ENCODE peak calls at places on chromosomes 3 and 15, in five cellular contexts. L, N, G, W and E are unnamed samples.

GRCh38 chr3:37861540-37862051 is at the start of gene CTDSPL:
- DNase-seq in L (peak; percentile 44), N (peak; percentile 69), G (peak; percentile 60), W (peak; percentile 48), E (peak; percentile 51)

GRCh38 chr15:40342421-40343313 is 1.9 kb upstream of the CCDC9B start:
- DNase-seq in L (peak; percentile 85), N (no peak), G (peak; percentile 65), W (no peak), E (no peak)

GRCh38 chr3:37899711-37900306 is 38.1 kb downstream of the CTDSPL start:
- DNase-seq in L (no peak), N (no peak), G (no peak), W (no peak), E (no peak)

GRCh38 chr3:125004196-125004595 is 51.6 kb downstream of the HEG1 start:
- DNase-seq in L (peak; percentile 56), N (no peak), G (no peak), W (no peak), E (no peak)

GRCh38 chr3:101095703-101096102 is 102.5 kb upstream of the ABI3BP start:
- DNase-seq in L (peak; percentile 23), N (no peak), G (no peak), W (no peak), E (no peak)

GRCh38 chr3:98962189-98962930 is 60.9 kb upstream of the DCBLD2 start:
- DNase-seq in L (peak; percentile 96), N (no peak), G (peak; percentile 84), W (no peak), E (no peak)

GRCh38 chr3:79419222-79419621 is 348.6 kb downstream of the ROBO1 start:
- DNase-seq in L (no peak), N (no peak), G (peak; percentile 54), W (no peak), E (no peak)

GRCh38 chr3:101646726-101647125 is 30.2 kb downstream of the ZBTB11 start:
- DNase-seq in L (peak; percentile 16), N (no peak), G (no peak), W (no peak), E (no peak)

GRCh38 chr3:188123170-188123920 is 30.6 kb upstream of the LPP start:
- DNase-seq in L (peak; percentile 57), N (no peak), G (peak; percentile 9), W (no peak), E (no peak)

GRCh38 chr3:39971450-39972081 is 162.2 kb downstream of the MYRIP start:
- DNase-seq in L (no peak), N (no peak), G (no peak), W (no peak), E (no peak)

GRCh38 chr3:117696871-117697270 is 987.3 kb downstream of the TUSC7 start:
- DNase-seq in L (no peak), N (no peak), G (no peak), W (no peak), E (peak; percentile 15)

GRCh38 chr3:173502983-173503568 is 105.5 kb downstream of the NLGN1 start:
- DNase-seq in L (peak; percentile 35), N (no peak), G (peak; percentile 48), W (no peak), E (no peak)

GRCh38 chr15:61518191-61518950 is 289.3 kb upstream of the RORA start:
- DNase-seq in L (peak; percentile 2), N (no peak), G (no peak), W (peak; percentile 12), E (no peak)

GRCh38 chr3:9204253-9205005 is 45.0 kb downstream of the SRGAP3 start:
- DNase-seq in L (no peak), N (no peak), G (no peak), W (peak; percentile 83), E (peak; percentile 65)

GRCh38 chr3:5274116-5274515 is 86.6 kb downstream of the EDEM1 start:
- DNase-seq in L (no peak), N (no peak), G (no peak), W (no peak), E (no peak)

GRCh38 chr3:59839810-59840515 is 790.1 kb upstream of the CFAP20DC start:
- DNase-seq in L (no peak), N (no peak), G (no peak), W (no peak), E (no peak)

GRCh38 chr15:90564109-90564508 is 34.4 kb downstream of the CRTC3 start:
- DNase-seq in L (no peak), N (no peak), G (no peak), W (no peak), E (no peak)

GRCh38 chr3:53949541-53949940 is 57.9 kb upstream of the SELENOK start:
- DNase-seq in L (no peak), N (no peak), G (no peak), W (no peak), E (no peak)

GRCh38 chr3:179347383-179348194 is at the start of gene MFN1:
- DNase-seq in L (peak; percentile 94), N (peak; percentile 79), G (peak; percentile 95), W (peak; percentile 97), E (peak; percentile 69)

GRCh38 chr3:107987036-107987557 is 103.7 kb downstream of the CD47 start:
- DNase-seq in L (peak; percentile 98), N (no peak), G (peak; percentile 95), W (no peak), E (no peak)

GRCh38 chr15:66839511-66840112 is 137.6 kb downstream of the SMAD6 start:
- DNase-seq in L (peak; percentile 50), N (no peak), G (no peak), W (no peak), E (no peak)

DNA sequence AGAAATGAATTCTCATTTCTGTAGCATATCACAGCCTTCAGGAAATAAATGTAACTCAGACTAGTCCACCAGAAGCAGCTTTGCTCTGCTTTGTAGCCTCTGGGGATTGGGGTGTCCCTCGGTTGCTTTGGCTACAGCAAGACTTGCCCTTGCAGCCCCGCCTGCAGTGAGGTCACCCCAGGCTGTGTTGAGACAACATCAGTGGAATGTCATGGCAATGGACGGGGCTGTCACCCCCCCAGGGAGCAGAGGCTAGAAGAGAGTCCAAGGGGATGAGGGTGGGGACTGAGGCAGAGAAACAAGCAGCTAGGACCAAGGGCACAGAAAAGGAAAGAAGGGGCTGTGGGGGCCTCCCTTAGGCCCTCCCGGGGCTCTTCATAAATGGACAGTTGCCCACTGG is 854 bp downstream of the CLEC3B start:
- DNase-seq in L (peak; percentile 34), N (no peak), G (peak; percentile 67), W (peak; percentile 93), E (no peak)
- H2BK15ac ChIP-seq in L (no peak overlapping the region), N (no peak overlapping the region), G (no peak overlapping the region), W (no peak overlapping the region), E (no peak overlapping the region)

GRCh38 chr3:129944709-129945108 is 29.8 kb upstream of the TRH start:
- DNase-seq in L (no peak), N (no peak), G (no peak), W (no peak), E (no peak)
- H3K27me3 ChIP-seq in L (peaks cover 52% of the 10 kb centered on the region), N (no peaks in the 10 kb centered on the region), G (peaks cover 60% of the 10 kb centered on the region), W (no peaks in the 10 kb centered on the region), E (no peaks in the 10 kb centered on the region)

DNA sequence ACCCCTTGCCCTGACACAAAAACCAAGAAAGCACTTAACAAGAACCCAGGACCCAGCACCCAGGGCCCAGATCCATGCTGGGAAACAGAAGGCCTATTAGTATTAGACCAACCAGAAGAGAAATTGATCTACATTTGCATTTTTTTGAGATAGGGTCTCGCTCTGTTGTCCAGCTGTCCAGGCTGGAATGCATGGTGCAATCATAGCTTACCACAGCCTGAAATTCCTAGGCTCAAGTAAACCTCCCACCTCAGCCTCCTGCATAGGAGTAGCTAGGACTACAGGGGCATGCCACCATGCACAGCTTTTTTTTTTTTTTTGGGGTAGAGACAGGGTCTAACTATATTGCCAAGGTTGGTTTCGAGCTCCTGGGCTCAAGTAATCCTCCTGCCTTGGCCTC is 26.4 kb downstream of the CCDC12 start:
- DNase-seq in L (no peak), N (no peak), G (no peak), W (no peak), E (no peak)
- H3K4me1 ChIP-seq in L (peaks cover 16% of the 10 kb centered on the region), N (peaks cover 5% of the 10 kb centered on the region), G (peaks cover 42% of the 10 kb centered on the region), W (peaks cover 25% of the 10 kb centered on the region), E (peaks cover 3% of the 10 kb centered on the region)

DNA sequence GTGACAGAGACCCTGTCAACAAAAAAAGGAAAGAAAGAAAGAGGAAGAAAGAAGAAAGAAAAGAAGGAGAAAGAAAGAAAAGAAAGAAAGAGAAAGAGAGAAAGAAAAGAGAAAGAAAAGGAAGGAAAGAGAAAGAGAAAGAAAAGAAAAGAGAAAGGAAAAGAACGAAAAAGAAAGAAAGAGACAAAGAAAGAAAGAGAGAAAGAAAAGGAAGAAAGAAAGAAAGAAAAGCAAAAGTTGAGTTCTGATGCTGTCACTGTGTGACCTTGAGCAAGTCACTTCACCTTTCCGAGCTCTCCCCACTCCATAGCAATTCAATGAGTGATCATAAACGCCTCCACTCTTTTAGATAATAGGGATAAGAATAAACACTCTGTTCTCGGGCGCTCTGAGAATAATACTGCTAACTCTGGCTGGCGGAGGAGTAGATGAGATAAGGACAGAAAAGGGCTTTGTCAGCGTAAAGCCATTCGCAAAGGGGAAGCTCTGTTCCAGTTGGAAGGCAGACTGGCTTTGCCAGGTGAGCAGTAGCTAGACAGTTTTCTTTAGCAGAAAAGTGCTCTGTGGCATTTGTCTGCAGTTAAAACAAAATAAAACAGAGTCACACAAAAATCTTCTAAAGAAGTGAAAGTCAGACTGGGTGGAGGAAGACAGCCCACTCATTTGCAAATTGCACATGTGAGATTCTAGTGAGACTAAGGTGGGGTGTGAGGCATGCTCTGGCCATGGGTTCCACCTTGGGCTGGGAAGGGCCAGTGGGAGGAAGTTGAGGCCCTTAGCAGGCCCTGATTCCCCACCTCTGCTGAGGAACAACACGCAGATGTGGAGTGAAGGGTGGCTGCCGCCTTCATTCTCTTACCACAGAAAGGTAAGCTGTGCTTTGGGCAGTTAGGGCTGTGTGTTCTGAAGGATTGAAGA is 9.6 kb upstream of the FLNB start:
- DNase-seq in L (peak; percentile 81), N (no peak), G (peak; percentile 58), W (no peak), E (no peak)
- H2BK15ac ChIP-seq in L (peak overlapping the region; percentile 8), N (no peak overlapping the region), G (no peak overlapping the region), W (no peak overlapping the region), E (no peak overlapping the region)

GRCh38 chr15:30933293-30933692 is 29.6 kb downstream of the FAN1 start:
- DNase-seq in L (no peak), N (no peak), G (no peak), W (no peak), E (no peak)
- H3K27me3 ChIP-seq in L (no peaks in the 10 kb centered on the region), N (no peaks in the 10 kb centered on the region), G (no peaks in the 10 kb centered on the region), W (no peaks in the 10 kb centered on the region), E (no peaks in the 10 kb centered on the region)